ENCODE peak calls at places on chromosomes 11 and 22, in five cellular contexts. One of them, this sample, is unnamed.

GRCh38 chr11:42465613-42466012 is 846.2 kb upstream of the API5 start:
- DNase-seq in left ventricle myocardium inferior: no peak
- DNase-seq in CD4-positive, alpha-beta T cell: no peak
- DNase-seq in body of pancreas: no peak
- DNase-seq in astrocyte of the spinal cord: no peak
- DNase-seq in this sample: no peak

GRCh38 chr22:48576333-48577013 is 1251.2 kb downstream of the BRD1 start:
- DNase-seq in CD4-positive, alpha-beta T cell: no peak
- DNase-seq in left ventricle myocardium inferior: no peak
- DNase-seq in astrocyte of the spinal cord: no peak
- DNase-seq in body of pancreas: no peak
- DNase-seq in this sample: no peak

GRCh38 chr11:46826310-46827044 is 19.6 kb downstream of the CKAP5 start:
- DNase-seq in left ventricle myocardium inferior: peak; percentile 89
- DNase-seq in body of pancreas: peak; percentile 80
- DNase-seq in astrocyte of the spinal cord: peak; percentile 77
- DNase-seq in CD4-positive, alpha-beta T cell: peak; percentile 51
- DNase-seq in this sample: peak; percentile 93

GRCh38 chr11:118912742-118913410 is 12.8 kb downstream of the BCL9L start:
- DNase-seq in left ventricle myocardium inferior: no peak
- DNase-seq in astrocyte of the spinal cord: no peak
- DNase-seq in body of pancreas: no peak
- DNase-seq in CD4-positive, alpha-beta T cell: no peak
- DNase-seq in this sample: no peak

GRCh38 chr11:61041755-61042518 is 60.4 kb upstream of the CD5 start:
- DNase-seq in CD4-positive, alpha-beta T cell: peak; percentile 72
- DNase-seq in left ventricle myocardium inferior: peak; percentile 35
- DNase-seq in astrocyte of the spinal cord: peak; percentile 54
- DNase-seq in body of pancreas: no peak
- DNase-seq in this sample: no peak

GRCh38 chr11:64809781-64810241 is 540 bp downstream of the MEN1 start:
- DNase-seq in astrocyte of the spinal cord: no peak
- DNase-seq in CD4-positive, alpha-beta T cell: no peak
- DNase-seq in body of pancreas: peak; percentile 70
- DNase-seq in left ventricle myocardium inferior: no peak
- DNase-seq in this sample: no peak

GRCh38 chr11:13384837-13385417 is 78.1 kb downstream of the BTBD10 start:
- DNase-seq in left ventricle myocardium inferior: no peak
- DNase-seq in CD4-positive, alpha-beta T cell: no peak
- DNase-seq in body of pancreas: no peak
- DNase-seq in astrocyte of the spinal cord: peak; percentile 55
- DNase-seq in this sample: no peak

GRCh38 chr11:25775608-25776007 is 556.3 kb upstream of the ANO3 start:
- DNase-seq in CD4-positive, alpha-beta T cell: no peak
- DNase-seq in body of pancreas: no peak
- DNase-seq in left ventricle myocardium inferior: no peak
- DNase-seq in astrocyte of the spinal cord: peak; percentile 2
- DNase-seq in this sample: no peak

GRCh38 chr11:110679323-110679980 is 32.8 kb downstream of the ARHGAP20 start:
- DNase-seq in left ventricle myocardium inferior: no peak
- DNase-seq in CD4-positive, alpha-beta T cell: no peak
- DNase-seq in body of pancreas: no peak
- DNase-seq in astrocyte of the spinal cord: peak; percentile 22
- DNase-seq in this sample: no peak

GRCh38 chr22:50730941-50731661 is 6.9 kb upstream of the ACR start:
- DNase-seq in body of pancreas: no peak
- DNase-seq in astrocyte of the spinal cord: no peak
- DNase-seq in CD4-positive, alpha-beta T cell: no peak
- DNase-seq in left ventricle myocardium inferior: peak; percentile 45
- DNase-seq in this sample: peak; percentile 90

GRCh38 chr11:1192741-1193325 is 30.0 kb upstream of the MUC5B start:
- DNase-seq in CD4-positive, alpha-beta T cell: no peak
- DNase-seq in left ventricle myocardium inferior: peak; percentile 9
- DNase-seq in body of pancreas: peak; percentile 5
- DNase-seq in astrocyte of the spinal cord: no peak
- DNase-seq in this sample: peak; percentile 79

GRCh38 chr11:133946541-133947297 is 10.0 kb downstream of the IGSF9B start:
- DNase-seq in body of pancreas: no peak
- DNase-seq in astrocyte of the spinal cord: no peak
- DNase-seq in left ventricle myocardium inferior: peak; percentile 51
- DNase-seq in CD4-positive, alpha-beta T cell: no peak
- DNase-seq in this sample: no peak

GRCh38 chr11:44556735-44557409 is 8.6 kb upstream of the CD82 start:
- DNase-seq in astrocyte of the spinal cord: peak; percentile 63
- DNase-seq in CD4-positive, alpha-beta T cell: peak; percentile 57
- DNase-seq in body of pancreas: peak; percentile 73
- DNase-seq in left ventricle myocardium inferior: peak; percentile 62
- DNase-seq in this sample: no peak

GRCh38 chr11:70612459-70613141 is 214.3 kb downstream of the CTTN start:
- DNase-seq in CD4-positive, alpha-beta T cell: no peak
- DNase-seq in body of pancreas: no peak
- DNase-seq in left ventricle myocardium inferior: no peak
- DNase-seq in astrocyte of the spinal cord: no peak
- DNase-seq in this sample: peak; percentile 28

GRCh38 chr11:74169736-74170458 is 905 bp downstream of the C2CD3 start:
- DNase-seq in body of pancreas: no peak
- DNase-seq in left ventricle myocardium inferior: no peak
- DNase-seq in astrocyte of the spinal cord: peak; percentile 3
- DNase-seq in CD4-positive, alpha-beta T cell: no peak
- DNase-seq in this sample: no peak

GRCh38 chr11:74168838-74169237 is 2.0 kb downstream of the C2CD3 start:
- DNase-seq in body of pancreas: no peak
- DNase-seq in astrocyte of the spinal cord: no peak
- DNase-seq in left ventricle myocardium inferior: no peak
- DNase-seq in CD4-positive, alpha-beta T cell: no peak
- DNase-seq in this sample: no peak

GRCh38 chr11:74175923-74176322 is 4.8 kb downstream of the PPME1 start:
- DNase-seq in CD4-positive, alpha-beta T cell: no peak
- DNase-seq in left ventricle myocardium inferior: no peak
- DNase-seq in body of pancreas: no peak
- DNase-seq in astrocyte of the spinal cord: no peak
- DNase-seq in this sample: no peak

GRCh38 chr11:74171630-74172465 is 759 bp downstream of the PPME1 start:
- DNase-seq in body of pancreas: no peak
- DNase-seq in left ventricle myocardium inferior: no peak
- DNase-seq in CD4-positive, alpha-beta T cell: no peak
- DNase-seq in astrocyte of the spinal cord: peak; percentile 5
- DNase-seq in this sample: no peak

DNA sequence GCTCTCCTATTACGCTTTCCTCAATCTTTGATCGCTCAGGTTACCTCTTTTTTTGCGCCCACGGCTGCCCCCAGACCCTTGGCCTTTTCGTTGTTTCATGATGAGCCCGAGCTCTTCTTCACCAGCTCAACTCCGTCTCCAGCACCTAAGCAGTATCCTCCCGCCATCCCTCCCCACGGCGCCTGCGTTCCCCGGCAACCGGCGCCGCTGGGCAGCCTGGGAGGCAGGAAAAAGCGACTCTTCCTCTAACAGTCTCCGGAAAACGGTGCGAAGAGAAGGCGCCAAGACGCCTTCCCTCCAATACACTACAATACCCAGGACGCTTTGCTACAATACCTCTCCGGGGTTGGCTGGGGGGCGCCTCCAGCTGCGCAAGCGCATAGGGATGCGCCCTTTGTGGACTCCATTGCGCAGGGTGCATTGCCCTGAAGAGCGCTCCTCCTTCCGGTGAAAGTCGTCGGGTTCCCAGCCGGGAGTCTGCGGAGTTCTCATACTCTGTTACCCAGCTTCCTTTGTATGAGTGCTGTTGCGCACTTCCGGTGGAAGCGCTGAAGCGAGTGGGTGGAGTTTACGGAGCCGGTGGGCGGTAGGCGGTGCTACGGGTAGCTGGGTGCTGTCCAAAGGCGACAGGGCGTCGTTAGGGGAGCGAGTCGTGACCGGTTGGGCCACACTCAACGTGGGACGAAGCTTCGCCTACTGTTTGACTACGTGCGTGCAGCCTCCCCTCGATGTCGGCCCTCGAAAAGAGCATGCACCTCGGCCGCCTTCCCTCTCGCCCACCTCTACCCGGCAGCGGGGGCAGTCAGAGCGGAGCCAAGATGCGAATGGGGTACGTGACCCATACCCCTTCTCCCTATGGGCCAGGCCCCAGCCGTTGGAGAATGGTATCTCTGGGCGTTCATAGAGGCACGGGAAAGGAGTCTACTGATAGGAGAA is at the start of the genes C2CD3 and PPME1:
- DNase-seq in astrocyte of the spinal cord: peak; percentile 100
- DNase-seq in body of pancreas: peak; percentile 98
- DNase-seq in CD4-positive, alpha-beta T cell: peak; percentile 94
- DNase-seq in left ventricle myocardium inferior: peak; percentile 98
- DNase-seq in this sample: peak; percentile 99
- TF ChIP-seq CTCF in astrocyte of the spinal cord: peak; percentile 44
- TF ChIP-seq CTCF in body of pancreas: peak; percentile 27
- TF ChIP-seq CTCF in CD4-positive, alpha-beta T cell: peak; percentile 24
- TF ChIP-seq CTCF in left ventricle myocardium inferior: peak; percentile 44
- TF ChIP-seq CTCF in this sample: peak; percentile 72

DNA sequence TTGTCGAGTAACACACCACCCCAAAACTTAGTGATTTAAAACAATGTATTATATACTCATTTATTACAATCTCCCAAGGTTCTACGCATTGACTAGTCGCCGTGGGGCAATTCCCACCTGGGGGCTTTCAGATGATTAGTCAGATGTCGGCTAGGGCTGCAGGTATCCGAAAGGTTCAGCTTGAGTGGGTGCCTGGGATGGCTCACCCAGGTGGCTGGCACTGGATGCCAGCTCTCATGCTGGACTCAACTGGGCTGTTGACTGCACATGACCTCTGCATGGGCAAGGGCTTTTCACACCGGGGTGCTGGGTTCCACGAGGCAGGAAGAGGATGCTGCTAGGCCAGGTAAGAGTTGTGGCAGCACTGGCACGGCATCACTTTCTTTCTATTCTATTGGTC is 21.9 kb upstream of the MICAL2 start:
- DNase-seq in body of pancreas: no peak
- DNase-seq in CD4-positive, alpha-beta T cell: no peak
- DNase-seq in left ventricle myocardium inferior: no peak
- DNase-seq in astrocyte of the spinal cord: no peak
- DNase-seq in this sample: no peak
- TF ChIP-seq CTCF in body of pancreas: no peak
- TF ChIP-seq CTCF in CD4-positive, alpha-beta T cell: no peak
- TF ChIP-seq CTCF in left ventricle myocardium inferior: no peak
- TF ChIP-seq CTCF in astrocyte of the spinal cord: no peak
- TF ChIP-seq CTCF in this sample: peak; percentile 3

GRCh38 chr11:62269654-62270278 is at the start of gene SCGB2A2:
- DNase-seq in body of pancreas: no peak
- DNase-seq in astrocyte of the spinal cord: no peak
- DNase-seq in left ventricle myocardium inferior: no peak
- DNase-seq in CD4-positive, alpha-beta T cell: no peak
- DNase-seq in this sample: no peak
- TF ChIP-seq CTCF in body of pancreas: peak; percentile 29
- TF ChIP-seq CTCF in astrocyte of the spinal cord: no peak
- TF ChIP-seq CTCF in left ventricle myocardium inferior: peak; percentile 40
- TF ChIP-seq CTCF in CD4-positive, alpha-beta T cell: no peak
- TF ChIP-seq CTCF in this sample: peak; percentile 39

DNA sequence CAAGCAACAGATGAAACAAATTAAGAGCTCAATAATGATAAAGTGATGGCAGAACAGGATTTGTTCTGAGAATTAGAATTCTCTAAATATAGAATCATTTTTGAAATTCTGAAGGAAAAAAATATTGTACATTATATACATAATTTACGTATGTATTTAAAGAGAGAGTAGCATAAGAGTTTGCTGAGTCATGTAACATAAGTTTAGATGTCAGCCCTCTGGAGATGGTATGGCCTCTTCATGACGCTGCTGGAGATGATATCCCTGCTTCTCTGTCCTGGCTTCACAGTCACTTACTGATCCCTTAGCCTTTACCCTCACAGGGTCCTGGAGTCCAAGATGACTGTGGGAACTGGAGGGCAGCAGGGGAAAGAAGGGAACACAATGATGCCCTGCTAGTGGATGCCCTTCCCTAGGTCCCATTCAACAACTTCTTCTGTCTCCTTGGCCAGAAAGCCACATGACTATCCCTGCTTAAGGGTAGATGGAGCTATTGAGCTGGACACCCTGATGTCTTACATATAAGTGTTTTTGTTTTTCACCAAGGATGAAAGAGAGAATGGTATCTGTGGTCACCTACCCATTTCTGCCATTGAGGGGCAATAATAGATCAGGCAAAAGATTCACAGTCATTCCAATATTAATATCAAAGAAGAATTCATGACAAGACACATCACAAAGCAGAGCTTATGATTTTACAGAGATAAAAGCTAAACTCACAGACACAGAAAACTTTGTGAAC is 753.1 kb downstream of the TBC1D22A start:
- DNase-seq in CD4-positive, alpha-beta T cell: no peak
- DNase-seq in astrocyte of the spinal cord: no peak
- DNase-seq in left ventricle myocardium inferior: no peak
- DNase-seq in body of pancreas: no peak
- DNase-seq in this sample: no peak
- TF ChIP-seq CTCF in CD4-positive, alpha-beta T cell: no peak
- TF ChIP-seq CTCF in astrocyte of the spinal cord: no peak
- TF ChIP-seq CTCF in left ventricle myocardium inferior: no peak
- TF ChIP-seq CTCF in body of pancreas: no peak
- TF ChIP-seq CTCF in this sample: peak; percentile 48

GRCh38 chr11:75189911-75190310 is 39.0 kb downstream of the SLCO2B1 start:
- DNase-seq in body of pancreas: no peak
- DNase-seq in astrocyte of the spinal cord: no peak
- DNase-seq in left ventricle myocardium inferior: no peak
- DNase-seq in CD4-positive, alpha-beta T cell: no peak
- DNase-seq in this sample: peak; percentile 43
- TF ChIP-seq CTCF in body of pancreas: no peak
- TF ChIP-seq CTCF in astrocyte of the spinal cord: no peak
- TF ChIP-seq CTCF in left ventricle myocardium inferior: no peak
- TF ChIP-seq CTCF in CD4-positive, alpha-beta T cell: no peak
- TF ChIP-seq CTCF in this sample: no peak

GRCh38 chr11:59550842-59551650 is 39.7 kb downstream of the OR4D9 start:
- DNase-seq in CD4-positive, alpha-beta T cell: peak; percentile 77
- DNase-seq in body of pancreas: peak; percentile 82
- DNase-seq in astrocyte of the spinal cord: peak; percentile 94
- DNase-seq in left ventricle myocardium inferior: peak; percentile 64
- DNase-seq in this sample: no peak

GRCh38 chr11:59552844-59553243 is 41.5 kb downstream of the OR4D9 start:
- DNase-seq in left ventricle myocardium inferior: no peak
- DNase-seq in astrocyte of the spinal cord: no peak
- DNase-seq in body of pancreas: no peak
- DNase-seq in CD4-positive, alpha-beta T cell: no peak
- DNase-seq in this sample: no peak

GRCh38 chr11:59551651-59552521 is 40.5 kb downstream of the OR4D9 start:
- DNase-seq in astrocyte of the spinal cord: peak; percentile 90
- DNase-seq in left ventricle myocardium inferior: no peak
- DNase-seq in CD4-positive, alpha-beta T cell: no peak
- DNase-seq in body of pancreas: peak; percentile 35
- DNase-seq in this sample: no peak

GRCh38 chr11:59548309-59548656 is 36.9 kb downstream of the OR4D9 start:
- DNase-seq in left ventricle myocardium inferior: no peak
- DNase-seq in astrocyte of the spinal cord: no peak
- DNase-seq in body of pancreas: no peak
- DNase-seq in CD4-positive, alpha-beta T cell: no peak
- DNase-seq in this sample: no peak

GRCh38 chr11:59550368-59550841 is 39.1 kb downstream of the OR4D9 start:
- DNase-seq in body of pancreas: peak; percentile 86
- DNase-seq in CD4-positive, alpha-beta T cell: peak; percentile 82
- DNase-seq in left ventricle myocardium inferior: peak; percentile 68
- DNase-seq in astrocyte of the spinal cord: peak; percentile 95
- DNase-seq in this sample: peak; percentile 96
- TF ChIP-seq CTCF in body of pancreas: peak; percentile 66
- TF ChIP-seq CTCF in CD4-positive, alpha-beta T cell: peak; percentile 60
- TF ChIP-seq CTCF in left ventricle myocardium inferior: peak; percentile 58
- TF ChIP-seq CTCF in astrocyte of the spinal cord: peak; percentile 56
- TF ChIP-seq CTCF in this sample: peak; percentile 80

GRCh38 chr11:11659567-11660341 is 37.9 kb upstream of the GALNT18 start:
- DNase-seq in left ventricle myocardium inferior: no peak
- DNase-seq in CD4-positive, alpha-beta T cell: no peak
- DNase-seq in body of pancreas: no peak
- DNase-seq in astrocyte of the spinal cord: no peak
- DNase-seq in this sample: no peak
- TF ChIP-seq CTCF in left ventricle myocardium inferior: peak; percentile 39
- TF ChIP-seq CTCF in CD4-positive, alpha-beta T cell: no peak
- TF ChIP-seq CTCF in body of pancreas: no peak
- TF ChIP-seq CTCF in astrocyte of the spinal cord: peak; percentile 17
- TF ChIP-seq CTCF in this sample: peak; percentile 46

This sample was measured in chondrocyte.